ENCODE peak calls at places on chromosomes 5 and 9, in seven cellular contexts. D, X, B, E, C, U and H are unnamed samples.

GRCh38 chr9:130775336-130775991 is 59.6 kb upstream of the ABL1 start:
- DNase-seq in X (no peak), D (no peak), E (no peak), B (no peak), U (no peak), C (no peak), H (no peak)

GRCh38 chr9:114396558-114397218 is 8.9 kb upstream of the AKNA start:
- DNase-seq in C (peak), U (no peak), D (no peak), B (no peak), E (peak), X (no peak), H (no peak)

GRCh38 chr5:179806250-179807045 is at the start of gene MGAT4B:
- DNase-seq in U (peak), C (peak), E (peak), B (peak), D (peak), X (peak), H (peak)

GRCh38 chr5:126354012-126354856 is 69.0 kb upstream of the GRAMD2B start:
- DNase-seq in E (peak), B (no peak), C (peak), X (peak), U (no peak), D (no peak), H (no peak)

GRCh38 chr9:127567119-127567897 is 44.8 kb upstream of the STXBP1 start:
- DNase-seq in U (peak), E (no peak), X (peak), B (no peak), D (peak), C (peak), H (no peak)

GRCh38 chr9:112120471-112120925 is 54.6 kb downstream of the SUSD1 start:
- DNase-seq in E (peak), C (peak), D (no peak), B (no peak), X (no peak), U (no peak), H (no peak)

GRCh38 chr5:165202144-165202910 is 1696.9 kb downstream of the MAT2B start:
- DNase-seq in C (no peak), U (no peak), B (no peak), E (peak), X (no peak), D (no peak), H (no peak)

GRCh38 chr5:134503937-134504437 is 21.5 kb upstream of the JADE2 start:
- DNase-seq in X (no peak), E (no peak), D (no peak), U (no peak), B (no peak), C (peak), H (no peak)

GRCh38 chr9:114434878-114435311 is 47.1 kb upstream of the AKNA start:
- DNase-seq in D (no peak), E (peak), C (peak), U (no peak), X (peak), B (no peak), H (no peak)

DNA sequence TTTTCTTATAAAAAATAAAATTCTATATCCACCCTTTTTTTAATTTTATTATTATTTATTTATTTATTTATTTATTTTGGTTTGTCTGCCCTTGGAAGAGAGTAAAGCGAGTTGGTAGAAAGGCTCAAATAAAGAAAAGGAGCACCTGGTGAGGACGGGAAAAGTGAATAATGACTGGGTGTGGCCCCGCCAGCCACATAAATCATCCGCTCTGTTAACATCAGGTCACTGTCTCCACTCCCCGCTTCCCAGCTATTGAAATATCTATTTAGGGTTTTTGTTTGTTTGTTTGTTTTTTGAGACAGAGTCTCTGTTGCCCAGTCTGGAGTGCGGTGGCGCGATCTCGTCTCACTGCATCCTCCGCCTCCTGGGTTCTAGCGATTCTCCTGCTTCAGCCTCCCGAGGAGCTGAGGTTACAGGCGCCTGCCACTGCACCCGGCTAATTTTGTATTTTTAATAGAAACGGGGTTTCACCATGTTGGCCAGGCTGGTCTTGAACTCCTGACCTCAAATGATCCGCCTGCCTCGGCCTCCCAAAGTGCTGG is 844 bp downstream of the POLR3G start:
- DNase-seq in X (no peak), B (no peak), E (no peak), U (no peak), C (no peak), D (no peak), H (no peak)
- H3K4me3 ChIP-seq in X (peak), B (no peak), E (peak), U (peak), C (peak), D (no peak), H (no peak)

DNA sequence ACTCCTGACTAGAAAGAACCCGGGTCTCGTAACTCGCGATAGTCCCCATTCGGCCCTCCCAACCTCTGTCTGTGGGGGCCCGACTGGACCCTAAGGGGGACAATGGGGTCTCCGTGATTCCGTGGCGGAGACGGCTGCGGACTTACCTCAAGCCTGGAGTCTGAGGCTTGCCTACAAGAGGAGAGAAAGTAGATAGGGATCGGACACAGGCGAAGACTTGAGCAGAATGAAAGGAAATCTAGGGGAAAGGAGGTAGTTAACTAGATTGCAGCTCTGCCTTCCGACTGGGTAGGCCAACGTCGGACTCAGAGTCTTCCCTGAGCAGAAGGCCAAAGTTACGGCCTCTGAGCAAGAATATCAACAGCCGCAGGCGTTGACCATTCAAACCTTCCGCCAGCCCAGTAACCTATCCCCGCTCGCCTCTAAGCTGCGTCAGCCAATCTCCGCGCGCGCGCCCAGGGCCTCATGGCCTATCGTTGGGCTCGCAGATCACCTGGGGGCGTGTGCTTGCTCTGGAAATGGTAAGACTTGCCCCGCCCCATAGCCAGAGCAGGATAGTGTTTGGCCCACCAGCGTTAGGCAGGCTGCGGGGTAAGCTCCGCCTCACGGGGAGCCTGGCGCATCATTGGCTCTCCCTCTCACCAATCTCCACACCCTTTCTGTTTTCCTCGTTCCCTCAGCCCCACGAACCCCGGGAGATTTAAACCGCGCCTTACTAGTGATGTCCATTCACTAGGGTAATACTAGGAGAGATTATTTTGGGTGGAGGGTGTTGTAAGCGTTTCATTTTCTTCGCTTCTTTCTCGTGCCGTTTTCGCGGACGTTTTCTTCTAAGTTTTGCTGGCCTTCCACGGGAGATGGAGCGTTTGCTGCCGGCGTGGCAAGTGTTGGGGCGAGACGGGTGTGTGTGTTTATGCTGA is at the start of gene CDC25C:
- DNase-seq in E (peak), B (peak), X (peak), U (peak), D (peak), C (peak), H (peak)
- H3K4me3 ChIP-seq in E (peak), B (peak), X (peak), U (peak), D (peak), C (peak), H (peak)

DNA sequence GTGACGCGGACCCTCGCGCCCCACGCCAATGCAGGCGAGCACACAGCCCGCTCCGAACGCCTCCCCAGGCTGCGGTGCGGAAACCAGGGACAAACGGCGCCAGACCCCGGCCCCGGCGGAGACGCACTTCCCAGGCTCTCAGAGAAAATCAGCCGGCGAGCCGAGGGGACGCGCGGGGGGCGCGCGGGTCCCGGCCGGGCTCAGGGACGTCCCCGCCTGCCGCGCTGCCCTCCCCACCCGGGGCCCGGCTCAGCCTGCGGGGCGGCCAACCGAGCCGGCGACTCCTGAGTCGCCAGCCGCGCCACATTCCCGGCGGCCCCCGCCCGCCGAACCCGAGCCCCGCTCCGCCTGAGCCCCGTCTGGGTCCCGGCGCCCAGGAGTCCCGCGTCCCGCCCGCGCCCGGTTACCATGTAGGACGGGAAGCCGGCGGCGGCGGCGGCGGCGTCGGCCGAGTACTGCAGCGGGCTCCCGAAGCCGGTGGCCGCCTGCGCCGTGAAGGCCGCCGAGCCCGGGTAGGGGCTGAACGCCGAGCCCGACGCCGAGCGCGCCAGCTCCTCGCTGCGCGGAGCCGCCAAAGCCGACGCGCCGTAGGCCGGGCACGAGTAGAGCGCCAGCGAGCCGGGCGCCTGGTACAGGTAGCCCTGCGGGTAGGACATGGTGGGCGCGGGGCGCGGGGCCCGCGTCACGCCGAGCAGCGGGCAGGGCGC is 566 bp downstream of the IRX2 start:
- DNase-seq in B (no peak), X (peak), E (no peak), U (no peak), C (peak), D (no peak), H (no peak)
- H3K4me3 ChIP-seq in B (peak), X (peak), E (peak), U (peak), C (peak), D (peak), H (no peak)

GRCh38 chr9:73132034-73132776 is 19.5 kb upstream of the ANXA1 start:
- DNase-seq in C (peak), D (peak), X (peak), U (peak), E (peak), B (peak), H (peak)
- H3K4me3 ChIP-seq in C (peak), D (peak), X (no peak), U (peak), E (peak), B (peak), H (peak)

GRCh38 chr5:14696057-14696456 is 31.5 kb downstream of the OTULIN start:
- DNase-seq in U (no peak), X (no peak), D (no peak), E (peak), C (no peak), B (no peak), H (no peak)

GRCh38 chr5:14699159-14699558 is 34.6 kb downstream of the OTULIN start:
- DNase-seq in U (no peak), C (no peak), D (no peak), E (no peak), B (no peak), X (no peak), H (no peak)

GRCh38 chr5:14698495-14698894 is 34.0 kb downstream of the OTULIN start:
- DNase-seq in B (no peak), D (no peak), X (no peak), C (no peak), U (no peak), E (no peak), H (no peak)

GRCh38 chr5:14695152-14695551 is 30.6 kb downstream of the OTULIN start:
- DNase-seq in X (no peak), E (no peak), B (no peak), D (no peak), C (no peak), U (no peak), H (no peak)

DNA sequence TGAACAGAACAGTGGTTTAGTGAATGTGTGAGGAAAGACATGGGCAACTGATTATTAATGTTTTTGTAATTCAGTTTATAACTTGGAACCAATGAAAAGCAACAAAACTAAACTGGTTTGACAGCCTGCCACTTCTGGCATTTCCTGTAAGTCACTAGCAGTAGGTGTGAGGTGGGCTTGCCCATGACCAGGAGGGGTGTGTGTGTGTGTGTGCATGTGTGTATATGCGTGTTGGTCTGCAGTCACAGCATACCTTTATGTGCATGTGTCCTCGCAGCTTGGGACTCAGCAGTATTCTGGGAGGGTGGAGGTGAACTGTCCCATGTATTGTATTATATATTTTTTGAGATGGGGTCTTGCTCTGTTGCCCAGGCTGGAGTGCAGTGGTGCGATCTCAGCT is 32.3 kb downstream of the OTULIN start:
- DNase-seq in C (no peak), D (no peak), B (no peak), E (no peak), U (no peak), X (no peak), H (no peak)
- H3K4me3 ChIP-seq in C (no peak), D (no peak), B (no peak), E (no peak), U (no peak), X (no peak), H (no peak)

DNA sequence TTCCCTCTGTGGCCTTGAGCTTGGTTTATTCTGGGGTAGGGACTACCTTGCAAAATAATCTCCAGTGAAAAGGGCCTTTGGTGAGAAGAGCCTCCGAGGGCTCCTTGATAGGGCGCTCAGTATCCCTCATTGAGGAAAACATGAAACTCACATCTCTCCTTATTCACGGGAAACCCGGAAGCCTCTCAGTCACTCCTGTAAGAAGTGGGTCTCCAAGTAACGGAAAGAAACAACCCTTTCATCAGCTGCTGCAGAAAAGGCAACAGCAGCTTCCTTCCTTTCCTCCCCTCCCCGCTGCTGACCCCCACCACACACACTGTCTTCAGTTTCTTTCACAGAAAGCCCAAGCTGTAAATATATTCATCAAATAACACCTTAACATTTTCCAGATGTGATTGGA is 81.5 kb downstream of the C9orf152 start:
- DNase-seq in B (no peak), D (no peak), X (no peak), C (no peak), U (no peak), E (peak), H (no peak)
- H3K4me3 ChIP-seq in B (no peak), D (peak), X (peak), C (no peak), U (peak), E (peak), H (no peak)

GRCh38 chr5:171311698-171312083 is 2.6 kb downstream of the TLX3 start:
- DNase-seq in C (no peak), B (no peak), D (no peak), E (no peak), X (no peak), U (no peak), H (no peak)
- H3K4me3 ChIP-seq in C (no peak), B (no peak), D (peak), E (no peak), X (peak), U (peak), H (no peak)